ENCODE peak calls at places on chromosomes 7 and 10, in four cellular contexts. I is HepG2, Y is GM12891, M is K562. V is an unnamed sample.

GRCh38 chr10:3763852-3764625 is 21.0 kb downstream of the KLF6 start:
- DNase-seq in I (no peak), Y (no peak), M (no peak), V (no peak)

GRCh38 chr7:91683823-91684222 is 196.7 kb downstream of the MTERF1 start:
- DNase-seq in I (no peak), M (peak), Y (no peak), V (no peak)

GRCh38 chr7:149884541-149884940 is 10.8 kb downstream of the ATP6V0E2 start:
- DNase-seq in M (no peak), Y (no peak), I (no peak), V (no peak)

GRCh38 chr7:102185796-102186195 is 100.9 kb upstream of the SH2B2 start:
- DNase-seq in M (no peak), I (no peak), Y (no peak), V (no peak)

GRCh38 chr7:19118896-19119301 is 1.5 kb upstream of the TWIST1 start:
- DNase-seq in I (no peak), Y (no peak), M (no peak), V (no peak)

GRCh38 chr7:19442016-19442785 is 266.6 kb downstream of the POLR1F start:
- DNase-seq in I (no peak), Y (no peak), M (no peak), V (no peak)

GRCh38 chr10:93654201-93654600 is 41.9 kb downstream of the PDE6C start:
- DNase-seq in I (no peak), M (no peak), Y (no peak), V (no peak)

GRCh38 chr10:125033146-125033924 is 91.4 kb downstream of the ZRANB1 start:
- DNase-seq in I (no peak), Y (no peak), M (no peak), V (no peak)

GRCh38 chr7:6615853-6616555 is 594 bp downstream of the ZNF853 start:
- DNase-seq in Y (no peak), I (peak), M (no peak), V (no peak)

GRCh38 chr10:129658673-129659072 is 191.6 kb downstream of the MGMT start:
- DNase-seq in Y (no peak), I (peak), M (peak), V (no peak)

GRCh38 chr7:87218941-87219544 is 489 bp downstream of the TMEM243 start:
- DNase-seq in M (peak), Y (peak), I (peak), V (no peak)

GRCh38 chr7:36188266-36188665 is 35.2 kb downstream of the EEPD1 start:
- DNase-seq in M (no peak), I (no peak), Y (no peak), V (no peak)

GRCh38 chr7:149794665-149795064 is 21.3 kb upstream of the ZNF467 start:
- DNase-seq in M (peak), I (no peak), Y (no peak), V (no peak)

GRCh38 chr7:24820730-24821044 is 63.4 kb upstream of the GSDME start:
- DNase-seq in M (no peak), I (peak), Y (no peak), V (no peak)

GRCh38 chr10:68088744-68089143 is 13.7 kb upstream of the HERC4 start:
- DNase-seq in Y (no peak), M (no peak), I (no peak), V (no peak)

GRCh38 chr10:4083509-4084003 is 298.5 kb upstream of the KLF6 start:
- DNase-seq in Y (no peak), M (no peak), I (no peak), V (no peak)

GRCh38 chr10:117460846-117461765 is 81.4 kb upstream of the EMX2 start:
- DNase-seq in I (no peak), Y (no peak), M (no peak), V (no peak)

GRCh38 chr7:157824819-157825121 is 488.0 kb downstream of the DNAJB6 start:
- DNase-seq in M (no peak), Y (no peak), I (no peak), V (no peak)

GRCh38 chr10:44045020-44045419 is 339.9 kb downstream of the CXCL12 start:
- DNase-seq in Y (no peak), I (no peak), M (no peak), V (no peak)

GRCh38 chr7:101390901-101391301 is 28.2 kb downstream of the COL26A1 start:
- DNase-seq in Y (peak), I (peak), M (no peak), V (peak)

GRCh38 chr10:89522463-89522862 is 12.9 kb downstream of the SLC16A12 start:
- DNase-seq in M (no peak), Y (no peak), I (no peak), V (no peak)

GRCh38 chr7:92567460-92567859 is 22.7 kb downstream of the FAM133B start:
- DNase-seq in M (no peak), I (no peak), Y (no peak), V (no peak)

GRCh38 chr7:32378991-32379390 is 111.2 kb downstream of the LSM5 start:
- DNase-seq in M (no peak), I (no peak), Y (no peak), V (no peak)

GRCh38 chr10:132764108-132764507 is 21.8 kb downstream of the NKX6-2 start:
- DNase-seq in M (no peak), Y (no peak), I (no peak), V (no peak)

GRCh38 chr7:157397751-157398691 is 61.2 kb downstream of the DNAJB6 start:
- DNase-seq in Y (no peak), M (peak), I (peak), V (no peak)

GRCh38 chr7:44200699-44201461 is at the start of gene YKT6:
- DNase-seq in I (peak), Y (peak), M (peak), V (peak)
- TF ChIP-seq POLR2A in I (peak), Y (peak), M (peak), V (peak)

GRCh38 chr7:93856319-93856718 is 34.2 kb downstream of the TFPI2 start:
- DNase-seq in Y (no peak), I (no peak), M (no peak), V (no peak)
- TF ChIP-seq TAF1 in Y (no peak), I (no peak), M (no peak), V (no peak)

DNA sequence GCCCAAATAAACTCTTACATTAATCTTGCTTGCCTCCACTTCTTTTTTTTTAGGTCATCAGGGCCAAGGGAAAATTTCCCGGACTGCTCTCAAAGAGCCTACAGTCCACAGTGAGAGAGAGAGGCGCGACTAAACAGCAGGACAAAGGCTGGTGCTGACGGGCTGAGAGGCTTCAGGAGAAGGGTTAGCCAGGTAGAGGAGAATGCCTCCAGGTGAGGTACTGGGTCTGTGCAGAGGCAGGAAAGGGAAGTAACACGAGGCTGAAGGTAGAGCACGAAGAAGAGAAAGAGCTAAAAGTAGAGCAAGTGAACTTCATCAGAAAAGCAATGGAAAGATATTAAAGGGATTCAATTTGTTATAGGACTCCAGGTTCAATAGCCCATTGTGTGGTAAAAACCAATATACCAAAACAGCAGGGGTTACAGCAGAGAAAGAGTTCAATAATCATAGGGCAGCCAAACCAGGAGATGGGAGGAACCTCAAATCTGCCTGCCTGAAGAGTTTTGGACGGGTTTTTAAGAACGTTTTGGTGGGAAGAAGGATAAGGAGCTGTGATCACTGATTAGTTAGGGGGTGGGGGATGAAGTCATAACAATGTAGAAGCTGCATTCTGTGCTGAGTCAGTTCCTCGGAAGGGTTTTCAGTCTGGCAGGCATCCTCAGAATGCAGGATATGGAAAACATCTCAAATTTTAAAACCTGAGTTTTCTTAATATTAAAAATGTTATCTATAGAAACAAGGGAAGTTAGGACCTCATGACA is 171.5 kb downstream of the AKR1D1 start:
- DNase-seq in Y (no peak), M (no peak), I (no peak), V (no peak)
- TF ChIP-seq POLR2A in Y (no peak), M (no peak), I (no peak), V (no peak)

DNA sequence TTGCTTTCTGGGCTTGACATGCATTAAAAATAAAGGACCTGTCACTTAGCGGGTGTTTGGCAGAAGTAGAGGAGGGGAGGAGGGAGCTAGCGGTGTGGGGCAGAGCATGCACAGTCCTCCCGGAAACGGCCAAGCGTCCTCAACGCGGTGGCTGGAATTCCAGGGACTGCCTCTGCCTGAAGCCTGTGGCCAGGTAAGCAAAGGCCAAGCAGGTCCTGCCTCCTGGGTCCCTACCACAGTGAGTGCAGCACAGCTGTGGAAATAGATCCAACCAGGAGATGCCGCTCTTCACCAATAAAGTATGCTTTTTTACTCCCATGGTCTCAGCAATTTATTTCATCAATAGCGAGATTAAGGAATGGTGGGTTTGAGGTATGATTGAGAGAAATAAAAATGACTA is 323.4 kb downstream of the WDR37 start:
- DNase-seq in I (no peak), Y (no peak), M (no peak), V (no peak)
- TF ChIP-seq TAF1 in I (no peak), Y (no peak), M (no peak), V (no peak)

GRCh38 chr10:15859865-15860691 is at the start of gene MINDY3:
- DNase-seq in M (peak), Y (peak), I (peak), V (peak)
- TF ChIP-seq POLR2A in M (peak), Y (peak), I (peak), V (peak)

GRCh38 chr10:118773041-118773440 is 18.3 kb upstream of the CACUL1 start:
- DNase-seq in Y (no peak), I (no peak), M (no peak), V (no peak)

GRCh38 chr10:118767297-118768040 is 12.7 kb upstream of the CACUL1 start:
- DNase-seq in Y (no peak), M (no peak), I (no peak), V (no peak)

GRCh38 chr10:118769898-118770600 is 15.3 kb upstream of the CACUL1 start:
- DNase-seq in I (no peak), Y (no peak), M (no peak), V (no peak)

GRCh38 chr10:118764195-118764594 is 9.4 kb upstream of the CACUL1 start:
- DNase-seq in M (no peak), Y (no peak), I (no peak), V (no peak)

DNA sequence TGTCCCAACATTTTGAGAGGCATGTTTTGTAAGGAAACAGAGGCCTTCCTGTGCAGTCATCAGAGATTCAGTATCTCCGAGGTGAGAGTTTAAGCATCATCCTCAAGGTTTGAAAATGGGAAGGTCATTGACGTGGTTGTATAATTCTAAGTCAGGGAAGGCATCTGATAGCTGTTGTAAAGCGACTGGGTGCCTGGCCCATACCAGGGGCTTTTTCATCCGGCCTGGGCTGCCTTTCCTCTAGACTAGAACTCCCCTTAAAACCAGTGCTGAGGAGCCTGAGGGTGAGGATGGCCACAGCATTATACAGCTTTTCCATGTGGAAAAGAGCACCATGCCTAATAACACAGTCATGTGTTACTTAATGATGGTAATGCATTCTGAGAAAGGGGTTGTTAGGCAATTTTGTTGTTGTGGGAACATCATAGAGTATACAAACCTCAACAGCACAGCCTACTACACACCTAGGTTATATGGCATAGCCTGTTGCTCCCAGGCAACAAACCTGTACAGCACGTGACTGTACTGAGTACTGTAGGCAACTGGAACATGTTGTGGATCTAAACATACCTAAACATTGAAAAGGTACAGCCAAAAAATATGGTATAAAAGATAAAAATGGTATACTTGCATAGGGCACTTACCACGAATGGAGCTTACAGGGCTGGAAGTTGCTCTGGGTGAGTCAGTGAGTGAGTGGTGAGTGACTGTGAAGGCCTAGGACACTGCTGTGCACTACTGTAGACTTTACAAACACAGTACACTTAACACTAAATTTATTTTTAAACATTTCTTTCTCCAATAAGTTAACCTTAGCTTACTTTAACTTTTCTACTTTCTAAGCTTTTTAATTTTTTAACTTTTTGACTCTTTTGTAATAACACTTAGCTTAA is 13.5 kb upstream of the CACUL1 start:
- DNase-seq in M (no peak), Y (no peak), I (no peak), V (no peak)
- TF ChIP-seq TAF1 in M (no peak), Y (no peak), I (no peak), V (no peak)

V was measured in GM12892.